ENCODE peak calls at places on chromosomes 2 and 18, in eight cellular contexts. R is sigmoid colon, P is stomach, L is IMR-90, K is heart left ventricle, N is esophagus muscularis mucosa, J is adrenal gland, W is H54. M is an unnamed sample.

GRCh38 chr2:33322099-33322498 is 154.3 kb upstream of the RASGRP3 start:
- DNase-seq in R (no peak), L (peak; percentile 80), K (peak; percentile 38), W (no peak), P (no peak), J (peak; percentile 91), N (no peak), M (no peak)

GRCh38 chr18:8293184-8293583 is 316.1 kb upstream of the RAB12 start:
- DNase-seq in L (no peak), P (no peak), N (no peak), W (no peak), R (no peak), J (no peak), K (no peak), M (no peak)

GRCh38 chr18:23595610-23596009 is 9.3 kb upstream of the NPC1 start:
- DNase-seq in P (no peak), K (no peak), J (no peak), R (no peak), W (no peak), L (no peak), N (no peak), M (peak; percentile 16)

GRCh38 chr2:1591978-1592907 is 152.1 kb downstream of the PXDN start:
- DNase-seq in R (peak; percentile 92), L (peak; percentile 77), J (peak; percentile 44), K (peak; percentile 83), P (no peak), W (no peak), N (no peak), M (no peak)

GRCh38 chr2:57934659-57935058 is 111.9 kb upstream of the VRK2 start:
- DNase-seq in J (no peak), L (no peak), N (no peak), R (no peak), W (no peak), K (no peak), P (no peak), M (no peak)

GRCh38 chr2:105834931-105835330 is 90.2 kb downstream of the NCK2 start:
- DNase-seq in R (no peak), W (no peak), N (no peak), J (no peak), K (no peak), L (no peak), P (no peak), M (no peak)

GRCh38 chr2:45145073-45145899 is 136.0 kb upstream of the SIX2 start:
- DNase-seq in K (no peak), R (no peak), P (no peak), N (peak; percentile 47), L (no peak), W (no peak), J (no peak), M (no peak)

GRCh38 chr2:71449343-71449742 is 4.0 kb upstream of the DYSF start:
- DNase-seq in K (no peak), P (no peak), J (no peak), L (no peak), N (no peak), R (no peak), W (no peak), M (no peak)

GRCh38 chr18:22047485-22047884 is 121.9 kb upstream of the GATA6 start:
- DNase-seq in R (no peak), P (peak; percentile 42), K (no peak), W (no peak), L (no peak), N (no peak), J (no peak), M (no peak)

GRCh38 chr2:201888476-201888875 is 82.1 kb downstream of the CDK15 start:
- DNase-seq in L (no peak), K (no peak), J (no peak), N (no peak), P (no peak), R (no peak), W (no peak), M (no peak)

GRCh38 chr2:232721882-232722281 is 24.8 kb downstream of the GIGYF2 start:
- DNase-seq in W (no peak), J (no peak), K (no peak), R (no peak), N (no peak), P (no peak), L (no peak), M (no peak)

GRCh38 chr18:79511671-79512301 is 116.1 kb downstream of the NFATC1 start:
- DNase-seq in W (no peak), N (no peak), L (no peak), P (peak; percentile 43), J (peak; percentile 11), K (peak; percentile 4), R (peak; percentile 58), M (no peak)

GRCh38 chr2:237471457-237472186 is 15.4 kb upstream of the MLPH start:
- DNase-seq in W (peak; percentile 62), R (peak; percentile 84), K (no peak), L (peak; percentile 68), J (no peak), N (no peak), P (peak; percentile 79), M (peak; percentile 56)

DNA sequence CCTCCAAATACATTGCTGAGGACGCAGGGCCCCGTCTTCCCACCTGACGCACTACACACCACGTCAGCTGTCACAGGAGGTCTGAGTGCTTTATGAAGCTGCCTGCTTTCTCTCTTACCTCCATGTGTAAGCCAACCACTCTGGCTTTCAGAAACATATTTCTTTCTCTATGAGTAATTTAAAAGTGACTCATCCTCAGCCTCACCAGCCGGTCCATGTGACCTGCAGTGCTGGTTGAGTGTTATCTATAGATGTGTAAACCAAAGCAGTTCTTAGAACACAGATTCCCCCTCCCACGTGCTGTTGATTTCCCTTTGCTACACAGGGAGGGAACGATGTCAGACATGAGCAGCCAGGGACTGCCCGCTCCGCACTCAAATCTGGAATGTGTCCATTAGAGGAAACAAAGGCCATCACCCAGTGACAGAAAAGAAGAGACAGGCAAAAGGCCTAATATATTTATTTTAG is 157.8 kb downstream of the BCL2 start:
- DNase-seq in K (peak; percentile 71), J (peak; percentile 82), N (peak; percentile 93), W (peak; percentile 64), L (peak; percentile 93), P (peak; percentile 62), R (peak; percentile 84), M (peak; percentile 40)
- TF ChIP-seq POLR2A in K (no peak), J (peak; percentile 25), N (no peak), W (no peak), L (no peak), P (no peak), R (no peak), M (no peak)

GRCh38 chr2:9002313-9002636 is 1.2 kb downstream of the MBOAT2 start:
- DNase-seq in P (no peak), J (no peak), N (no peak), R (no peak), W (no peak), L (no peak), K (no peak), M (peak; percentile 60)

GRCh38 chr2:9004338-9005204 is 1.1 kb upstream of the MBOAT2 start:
- DNase-seq in N (no peak), W (no peak), K (no peak), P (no peak), R (no peak), L (peak; percentile 36), J (no peak), M (peak; percentile 52)

GRCh38 chr2:9003366-9003615 is 193 bp downstream of the MBOAT2 start:
- DNase-seq in P (no peak), J (no peak), N (no peak), W (no peak), R (peak; percentile 63), K (peak; percentile 10), L (no peak), M (no peak)

GRCh38 chr2:9002637-9003365 is 683 bp downstream of the MBOAT2 start:
- DNase-seq in K (no peak), N (no peak), W (no peak), L (no peak), P (no peak), R (peak; percentile 63), J (no peak), M (peak; percentile 67)

GRCh38 chr2:9003616-9004337 is at the start of gene MBOAT2:
- DNase-seq in P (peak; percentile 86), K (peak; percentile 90), R (peak; percentile 92), L (peak; percentile 89), J (peak; percentile 66), N (no peak), W (peak; percentile 95), M (peak; percentile 95)
- TF ChIP-seq POLR2A in P (peak; percentile 16), K (peak; percentile 73), R (peak; percentile 53), L (peak; percentile 86), J (no peak), N (peak; percentile 42), W (peak; percentile 95), M (peak; percentile 88)

GRCh38 chr2:69576895-69577294 is 66.6 kb downstream of the AAK1 start:
- DNase-seq in R (no peak), P (no peak), J (no peak), W (no peak), L (no peak), N (no peak), K (peak; percentile 24), M (no peak)

GRCh38 chr2:69575926-69576325 is 67.6 kb downstream of the AAK1 start:
- DNase-seq in J (no peak), N (peak; percentile 68), L (no peak), W (no peak), R (no peak), P (no peak), K (no peak), M (no peak)

GRCh38 chr2:69578201-69578555 is 65.4 kb downstream of the AAK1 start:
- DNase-seq in L (no peak), W (no peak), R (no peak), J (no peak), K (no peak), P (no peak), N (no peak), M (no peak)

GRCh38 chr2:69579561-69579960 is 64.0 kb downstream of the AAK1 start:
- DNase-seq in J (no peak), N (no peak), P (no peak), R (no peak), L (no peak), K (no peak), W (no peak), M (no peak)

GRCh38 chr2:69577467-69578200 is 65.9 kb downstream of the AAK1 start:
- DNase-seq in R (no peak), J (no peak), K (no peak), N (no peak), L (no peak), P (no peak), W (no peak), M (no peak)
- TF ChIP-seq POLR2A in R (no peak), J (no peak), K (no peak), N (no peak), L (no peak), P (no peak), W (no peak), M (no peak)

DNA sequence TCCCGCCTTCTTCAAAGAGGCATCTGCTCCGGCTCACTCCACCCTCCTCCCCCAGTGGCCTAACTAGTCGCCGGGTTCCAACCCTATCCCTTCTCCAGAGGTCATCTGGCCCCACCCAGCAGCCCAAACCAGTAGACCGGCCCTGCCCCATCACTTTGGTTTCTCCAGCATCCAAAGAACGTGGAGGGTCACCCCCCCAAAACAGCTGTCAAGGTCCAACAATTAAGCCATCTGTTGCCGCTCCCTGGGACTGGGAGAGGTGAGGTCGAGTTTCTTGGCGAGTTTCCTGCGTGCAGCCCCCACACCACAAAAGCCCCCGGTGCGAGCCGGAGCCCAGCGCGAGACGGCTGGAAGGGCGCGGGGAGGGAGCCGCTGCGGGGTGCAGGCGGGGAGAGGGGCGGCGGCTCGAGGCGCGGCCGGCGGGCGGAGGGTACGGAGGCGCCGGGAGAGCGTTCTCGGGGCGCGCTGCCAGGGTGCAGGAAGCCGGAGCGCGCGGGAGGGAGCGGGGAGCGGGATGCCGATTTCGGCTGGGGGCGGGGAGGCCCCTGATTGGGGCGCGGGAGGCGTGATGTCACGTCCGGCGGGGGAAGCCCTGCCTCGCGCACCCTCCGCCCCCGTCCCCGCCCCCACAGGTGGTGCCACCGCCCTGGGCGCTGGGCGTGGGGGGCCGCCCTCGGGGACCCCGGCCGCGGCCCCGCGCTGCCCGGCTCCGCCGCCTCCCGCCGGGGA is 571 bp upstream of the GPC1 start:
- DNase-seq in K (peak; percentile 93), R (peak; percentile 98), N (peak; percentile 95), J (peak; percentile 95), W (peak; percentile 89), L (peak; percentile 88), P (peak; percentile 93), M (peak; percentile 15)
- TF ChIP-seq POLR2A in K (no peak), R (no peak), N (no peak), J (peak; percentile 43), W (peak; percentile 46), L (no peak), P (no peak), M (no peak)

M was measured in erythroblast.